ENCODE peak calls at places on chromosomes 16 and 17, in six cellular contexts. H is CD8-positive, alpha-beta T cell; L is uterus; O is lung; K is OCI-LY7; M is adrenal gland. J is an unnamed sample. For H3K4me1, the result is how much of the 10 kb centered on the place peaks cover.

GRCh38 chr16:13471036-13471435 is 448.9 kb upstream of the ERCC4 start:
- DNase-seq in H (no peak), L (no peak), O (no peak), K (no peak), M (no peak), J (no peak)

GRCh38 chr17:43634681-43635125 is 27.0 kb downstream of the MEOX1 start:
- DNase-seq in H (no peak), L (peak), O (no peak), K (no peak), M (peak), J (peak)

GRCh38 chr16:24013733-24014645 is 178.2 kb downstream of the PRKCB start:
- DNase-seq in H (peak), L (no peak), O (no peak), K (peak), M (no peak), J (no peak)

GRCh38 chr17:49646391-49647255 is 31.3 kb downstream of the SPOP start:
- DNase-seq in H (no peak), L (peak), O (peak), K (no peak), M (peak), J (no peak)

GRCh38 chr17:40303009-40303657 is 5.8 kb upstream of the RARA start:
- DNase-seq in H (peak), L (peak), O (peak), K (peak), M (no peak), J (no peak)

GRCh38 chr17:15900871-15901270 is 44.1 kb upstream of the ADORA2B start:
- DNase-seq in H (no peak), L (no peak), O (no peak), K (peak), M (no peak), J (no peak)

GRCh38 chr16:51762081-51762995 is 611.3 kb upstream of the SALL1 start:
- DNase-seq in H (no peak), L (peak), O (peak), K (peak), M (peak), J (peak)

GRCh38 chr16:31181102-31181830 is 1.3 kb downstream of the FUS start:
- DNase-seq in H (peak), L (peak), O (peak), K (peak), M (peak), J (peak)

GRCh38 chr17:5439446-5439764 is 450 bp upstream of the C1QBP start:
- DNase-seq in H (no peak), L (no peak), O (no peak), K (no peak), M (no peak), J (no peak)

GRCh38 chr17:21289902-21290571 is 5.5 kb downstream of the MAP2K3 start:
- DNase-seq in H (no peak), L (peak), O (no peak), K (no peak), M (peak), J (peak)

GRCh38 chr17:77002103-77003045 is 134.2 kb downstream of the MGAT5B start:
- DNase-seq in H (no peak), L (no peak), O (no peak), K (no peak), M (no peak), J (no peak)

GRCh38 chr17:32998893-32999240 is 7.2 kb downstream of the SPACA3 start:
- DNase-seq in H (no peak), L (no peak), O (no peak), K (no peak), M (no peak), J (no peak)

GRCh38 chr16:30691907-30692306 is 7.1 kb upstream of the SRCAP start:
- DNase-seq in H (no peak), L (no peak), O (no peak), K (no peak), M (no peak), J (no peak)

GRCh38 chr17:55442462-55442861 is 20.8 kb upstream of the MMD start:
- DNase-seq in H (no peak), L (no peak), O (no peak), K (no peak), M (no peak), J (no peak)

GRCh38 chr17:74390680-74391653 is 23.7 kb downstream of the GPR142 start:
- DNase-seq in H (no peak), L (no peak), O (no peak), K (no peak), M (no peak), J (no peak)

GRCh38 chr17:33494156-33494555 is 201.1 kb upstream of the ASIC2 start:
- DNase-seq in H (no peak), L (no peak), O (no peak), K (no peak), M (no peak), J (no peak)

GRCh38 chr16:50360033-50360778 is 8.6 kb downstream of the BRD7 start:
- DNase-seq in H (no peak), L (no peak), O (no peak), K (no peak), M (no peak), J (no peak)

GRCh38 chr16:85659805-85660511 is 28.8 kb downstream of the GINS2 start:
- DNase-seq in H (peak), L (peak), O (no peak), K (peak), M (peak), J (peak)

GRCh38 chr17:81323083-81323369 is 27.9 kb upstream of the SLC38A10 start:
- DNase-seq in H (no peak), L (no peak), O (no peak), K (no peak), M (no peak), J (no peak)
- TF ChIP-seq CTCF in H (no peak), L (no peak), O (no peak), K (peak), M (no peak), J (no peak)

DNA sequence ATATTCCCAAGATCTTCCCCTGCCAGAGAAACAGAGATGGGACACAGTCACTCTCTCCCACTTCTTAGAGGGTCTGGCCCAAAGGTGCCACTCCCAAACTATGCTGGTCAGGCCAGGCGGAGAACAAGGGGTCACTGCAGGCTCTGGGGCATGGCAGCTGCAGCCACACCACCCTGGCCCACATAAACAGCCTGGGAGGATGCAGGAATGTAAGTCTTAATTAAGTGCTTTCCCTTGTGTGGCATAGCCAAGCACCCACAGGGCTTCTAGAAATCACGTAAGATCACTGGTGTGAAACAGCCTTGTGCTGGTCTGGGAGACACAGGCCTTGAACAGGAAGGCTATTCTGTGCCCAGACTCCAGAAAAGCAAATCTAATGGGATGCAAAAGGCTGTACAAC is 31.5 kb downstream of the ABCC12 start:
- DNase-seq in H (no peak), L (no peak), O (no peak), K (no peak), M (no peak), J (no peak)
- H3K4me1 ChIP-seq in H (under half), L (under half), O (under half), K (under half), M (under half), J (under half)

DNA sequence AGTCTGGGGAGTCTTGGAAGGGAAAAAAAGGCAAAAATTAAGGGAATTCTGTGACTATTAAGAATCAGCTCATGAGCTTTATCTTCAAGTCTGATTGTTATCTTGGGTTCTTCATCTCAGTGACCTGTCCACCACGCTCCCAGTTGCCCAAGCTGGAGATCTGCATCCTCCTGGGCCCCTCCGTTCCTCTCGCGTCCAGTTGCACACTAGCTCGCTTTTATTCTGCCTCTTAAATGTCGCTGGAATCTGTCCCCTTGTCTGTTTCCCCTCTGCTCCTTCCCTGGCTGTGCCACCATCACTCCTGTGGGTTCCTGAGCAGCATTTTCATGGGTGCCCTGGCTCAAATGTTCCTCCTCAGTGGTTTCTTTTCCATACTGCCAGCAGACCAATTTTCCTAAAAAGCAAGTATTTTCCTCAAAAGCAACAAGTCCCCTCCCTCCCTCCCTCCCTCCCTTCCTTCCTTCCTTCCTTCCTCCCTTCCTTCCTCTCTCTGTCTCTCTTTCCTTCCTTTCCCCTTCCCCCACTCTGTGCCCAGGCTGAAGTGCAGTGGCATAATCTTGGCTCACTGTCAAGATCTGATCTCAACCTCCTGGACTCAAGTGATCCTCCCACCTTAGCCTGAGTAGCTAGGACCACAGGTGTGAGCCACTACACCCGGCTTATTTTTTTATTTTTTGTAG is 1.4 kb downstream of the ENDOV start:
- DNase-seq in H (no peak), L (no peak), O (no peak), K (no peak), M (no peak), J (no peak)
- H3K4me3 ChIP-seq in H (no peak), L (peak), O (no peak), K (no peak), M (peak), J (peak)

GRCh38 chr17:52111182-52111581 is 47.3 kb downstream of the CA10 start:
- DNase-seq in H (no peak), L (no peak), O (no peak), K (no peak), M (no peak), J (no peak)

GRCh38 chr17:52105601-52106000 is 52.9 kb downstream of the CA10 start:
- DNase-seq in H (no peak), L (no peak), O (no peak), K (no peak), M (no peak), J (no peak)

GRCh38 chr17:52106070-52106469 is 52.4 kb downstream of the CA10 start:
- DNase-seq in H (no peak), L (no peak), O (no peak), K (no peak), M (no peak), J (no peak)

DNA sequence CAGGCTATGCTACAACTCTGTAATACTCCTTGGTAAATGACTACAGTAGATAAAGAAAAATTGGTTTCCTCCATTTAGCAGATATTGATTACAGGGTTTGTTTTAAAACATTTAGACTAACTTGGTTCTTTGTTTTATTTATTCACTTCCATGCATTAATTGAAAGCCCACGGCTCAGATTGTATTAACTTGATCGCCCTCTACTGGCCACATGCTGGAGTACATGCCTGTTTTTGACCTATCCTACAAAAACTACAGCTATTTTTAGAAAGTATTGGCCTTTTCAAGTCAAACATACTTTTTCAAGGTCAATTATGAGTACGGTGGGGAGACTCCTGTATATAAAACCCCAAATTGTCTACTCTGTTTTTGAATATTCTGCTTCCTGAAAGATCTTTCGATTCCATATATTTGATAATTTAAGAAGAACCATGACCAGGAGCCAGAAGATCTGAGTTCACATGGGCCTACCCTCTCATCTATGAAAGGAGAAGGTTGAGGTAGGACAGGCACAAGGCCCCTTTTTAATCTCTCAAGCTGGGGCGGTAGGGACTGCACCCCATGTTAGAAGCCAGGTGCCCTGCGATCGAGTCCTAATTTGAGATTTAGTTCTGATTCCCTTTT is 51.8 kb downstream of the CA10 start:
- DNase-seq in H (no peak), L (peak), O (no peak), K (peak), M (peak), J (no peak)
- TF ChIP-seq CTCF in H (peak), L (peak), O (peak), K (peak), M (peak), J (peak)

GRCh38 chr16:88458039-88458772 is 5.1 kb downstream of the ZFPM1 start:
- DNase-seq in H (no peak), L (no peak), O (no peak), K (no peak), M (peak), J (no peak)
- H3K4me1 ChIP-seq in H (under half), L (under half), O (under half), K (under half), M (under half), J (under half)